ENCODE peak calls at places on chromosomes 6 and 20, in five cellular contexts. N, A, S, X and O are unnamed samples.
A peak's percentile ranks its signal among the peaks of the same experiment; 100 is the strongest.

GRCh38 chr6:128409003-128409402 is 111.4 kb downstream of the PTPRK start:
- DNase-seq in N (no peak), A (no peak), S (no peak), X (no peak), O (no peak)

GRCh38 chr20:51884561-51884960 is 82.2 kb upstream of the SALL4 start:
- DNase-seq in N (no peak), A (no peak), S (peak; percentile 56), X (no peak), O (no peak)

GRCh38 chr6:373773-374724 is 17.5 kb upstream of the IRF4 start:
- DNase-seq in N (no peak), A (no peak), S (peak; percentile 28), X (no peak), O (no peak)

GRCh38 chr6:29953001-29953436 is 10.7 kb downstream of the HLA-A start:
- DNase-seq in N (no peak), A (no peak), S (peak; percentile 67), X (peak; percentile 91), O (no peak)

GRCh38 chr6:170160031-170160627 is 130.7 kb downstream of the DLL1 start:
- DNase-seq in N (no peak), A (peak; percentile 58), S (no peak), X (no peak), O (no peak)

GRCh38 chr6:53544050-53544499 is 826 bp downstream of the GCLC start:
- DNase-seq in N (peak; percentile 27), A (no peak), S (peak; percentile 49), X (peak; percentile 60), O (no peak)

GRCh38 chr20:62875419-62876355 is 14.1 kb upstream of the TCFL5 start:
- DNase-seq in N (peak; percentile 14), A (no peak), S (peak; percentile 93), X (peak; percentile 69), O (no peak)

GRCh38 chr20:21613512-21613911 is 92.0 kb upstream of the PAX1 start:
- DNase-seq in N (no peak), A (no peak), S (peak; percentile 4), X (peak; percentile 8), O (peak; percentile 9)

GRCh38 chr6:24537771-24538385 is 43.1 kb downstream of the ALDH5A1 start:
- DNase-seq in N (no peak), A (no peak), S (peak; percentile 22), X (peak; percentile 31), O (no peak)

GRCh38 chr6:130863415-130864230 is 36.4 kb downstream of the SMLR1 start:
- DNase-seq in N (no peak), A (no peak), S (no peak), X (no peak), O (no peak)

GRCh38 chr20:39004508-39004907 is 42.4 kb downstream of the DHX35 start:
- DNase-seq in N (no peak), A (no peak), S (no peak), X (peak; percentile 73), O (no peak)

GRCh38 chr6:69802995-69803394 is 6.2 kb upstream of the LMBRD1 start:
- DNase-seq in N (no peak), A (no peak), S (no peak), X (no peak), O (no peak)

GRCh38 chr20:53774487-53775203 is 181.0 kb upstream of the ZNF217 start:
- DNase-seq in N (no peak), A (no peak), S (peak; percentile 95), X (peak; percentile 92), O (no peak)

GRCh38 chr20:59802471-59803221 is 130.8 kb downstream of the SYCP2 start:
- DNase-seq in N (no peak), A (no peak), S (no peak), X (no peak), O (no peak)

GRCh38 chr20:63641146-63641791 is 12.0 kb downstream of the STMN3 start:
- DNase-seq in N (no peak), A (no peak), S (no peak), X (peak; percentile 29), O (no peak)

GRCh38 chr20:47099749-47100515 is 205.3 kb downstream of the EYA2 start:
- DNase-seq in N (no peak), A (no peak), S (peak; percentile 56), X (no peak), O (no peak)

GRCh38 chr20:62921119-62921687 is 5.1 kb downstream of the DIDO1 start:
- DNase-seq in N (peak; percentile 65), A (peak; percentile 70), S (peak; percentile 85), X (peak; percentile 68), O (peak; percentile 57)

GRCh38 chr20:24389686-24390085 is 79.7 kb upstream of the SYNDIG1 start:
- DNase-seq in N (no peak), A (no peak), S (no peak), X (no peak), O (peak; percentile 96)

GRCh38 chr20:52601295-52601971 is 370.7 kb upstream of the TSHZ2 start:
- DNase-seq in N (no peak), A (no peak), S (no peak), X (no peak), O (no peak)

GRCh38 chr6:63245420-63245819 is 34.2 kb downstream of the FKBP1C start:
- DNase-seq in N (no peak), A (no peak), S (no peak), X (no peak), O (no peak)

GRCh38 chr6:124551711-124552233 is 410.5 kb upstream of the RNF217 start:
- DNase-seq in N (no peak), A (no peak), S (no peak), X (no peak), O (no peak)

GRCh38 chr6:116267879-116268588 is 11.7 kb downstream of the TSPYL1 start:
- DNase-seq in N (no peak), A (no peak), S (peak; percentile 38), X (no peak), O (no peak)

GRCh38 chr6:115717062-115717461 is 343.6 kb downstream of the FRK start:
- DNase-seq in N (no peak), A (no peak), S (no peak), X (no peak), O (no peak)

GRCh38 chr20:49868538-49868937 is 46.8 kb downstream of the SPATA2 start:
- DNase-seq in N (no peak), A (no peak), S (no peak), X (no peak), O (no peak)

GRCh38 chr6:32847795-32848194 is 3.9 kb upstream of the PSMB8 start:
- DNase-seq in N (no peak), A (no peak), S (no peak), X (no peak), O (no peak)
- H3K4me2 ChIP-seq in N (no peak overlapping the region), A (no peak overlapping the region), S (no peak overlapping the region), X (no peak overlapping the region), O (no peak overlapping the region)

GRCh38 chr20:41142914-41143313 is 5.6 kb downstream of the PLCG1 start:
- DNase-seq in N (no peak), A (peak; percentile 64), S (no peak), X (no peak), O (peak; percentile 68)

GRCh38 chr20:41142241-41142640 is 4.9 kb downstream of the PLCG1 start:
- DNase-seq in N (no peak), A (no peak), S (no peak), X (no peak), O (peak; percentile 40)

GRCh38 chr20:41143354-41143753 is 6.0 kb downstream of the PLCG1 start:
- DNase-seq in N (no peak), A (no peak), S (no peak), X (no peak), O (no peak)

GRCh38 chr20:41145821-41146620 is 8.7 kb downstream of the PLCG1 start:
- DNase-seq in N (no peak), A (no peak), S (peak; percentile 20), X (no peak), O (no peak)

DNA sequence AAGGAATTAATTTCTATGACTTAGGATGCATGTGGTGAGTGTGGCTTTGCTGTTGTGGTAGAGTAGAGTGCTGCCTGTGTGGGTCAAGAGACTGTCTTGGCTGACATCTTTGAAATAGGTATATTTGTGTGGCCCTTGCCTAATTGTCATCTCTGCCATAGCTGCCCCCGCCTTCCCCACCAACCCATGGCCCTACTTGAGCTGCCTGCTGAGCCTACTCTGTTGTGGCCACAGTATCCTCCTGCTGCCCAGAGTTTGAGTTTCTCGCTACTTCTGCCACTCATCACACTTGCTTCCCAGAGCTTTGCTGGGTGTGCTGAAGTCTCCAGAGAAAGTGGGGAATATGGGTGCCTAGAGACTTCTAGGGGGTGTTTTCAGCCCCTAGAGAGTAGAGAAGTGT is 8.0 kb downstream of the PLCG1 start:
- DNase-seq in N (no peak), A (no peak), S (no peak), X (no peak), O (no peak)
- H3K4me2 ChIP-seq in N (no peak overlapping the region), A (no peak overlapping the region), S (no peak overlapping the region), X (no peak overlapping the region), O (no peak overlapping the region)

GRCh38 chr6:153702671-153703070 is 336.4 kb upstream of the OPRM1 start:
- DNase-seq in N (no peak), A (no peak), S (peak; percentile 4), X (no peak), O (no peak)

GRCh38 chr6:153698637-153699036 is 340.4 kb upstream of the OPRM1 start:
- DNase-seq in N (no peak), A (no peak), S (no peak), X (no peak), O (no peak)

DNA sequence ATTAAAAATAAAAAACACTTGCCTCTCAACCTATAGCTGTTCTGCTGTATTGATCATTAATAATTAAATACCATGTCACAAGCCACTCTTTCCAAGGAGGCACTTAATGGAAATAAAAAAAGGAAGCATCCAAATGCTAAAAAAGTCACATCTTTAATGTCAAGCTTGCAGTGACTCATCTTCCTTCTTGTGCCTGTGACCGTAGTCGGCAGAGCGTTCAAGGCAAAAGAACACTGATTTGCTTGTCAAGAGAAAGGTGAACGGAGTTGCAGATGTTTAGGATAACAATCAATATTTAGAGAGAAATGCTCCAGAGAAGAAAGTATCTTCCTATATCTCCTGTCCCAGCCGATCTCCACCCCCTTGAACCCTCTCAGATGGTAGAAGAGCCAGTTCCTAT is 341.0 kb upstream of the OPRM1 start:
- DNase-seq in N (no peak), A (no peak), S (no peak), X (no peak), O (no peak)
- H3K4me2 ChIP-seq in N (no peak overlapping the region), A (no peak overlapping the region), S (no peak overlapping the region), X (no peak overlapping the region), O (no peak overlapping the region)

GRCh38 chr6:105561501-105561900 is 158.6 kb upstream of the PREP start:
- DNase-seq in N (no peak), A (no peak), S (no peak), X (peak; percentile 46), O (no peak)

GRCh38 chr6:105566503-105566902 is 163.6 kb upstream of the PREP start:
- DNase-seq in N (no peak), A (no peak), S (no peak), X (no peak), O (no peak)

GRCh38 chr6:105562027-105562426 is 159.1 kb upstream of the PREP start:
- DNase-seq in N (no peak), A (no peak), S (no peak), X (no peak), O (no peak)

GRCh38 chr6:105564503-105564902 is 161.6 kb upstream of the PREP start:
- DNase-seq in N (no peak), A (no peak), S (no peak), X (no peak), O (no peak)

DNA sequence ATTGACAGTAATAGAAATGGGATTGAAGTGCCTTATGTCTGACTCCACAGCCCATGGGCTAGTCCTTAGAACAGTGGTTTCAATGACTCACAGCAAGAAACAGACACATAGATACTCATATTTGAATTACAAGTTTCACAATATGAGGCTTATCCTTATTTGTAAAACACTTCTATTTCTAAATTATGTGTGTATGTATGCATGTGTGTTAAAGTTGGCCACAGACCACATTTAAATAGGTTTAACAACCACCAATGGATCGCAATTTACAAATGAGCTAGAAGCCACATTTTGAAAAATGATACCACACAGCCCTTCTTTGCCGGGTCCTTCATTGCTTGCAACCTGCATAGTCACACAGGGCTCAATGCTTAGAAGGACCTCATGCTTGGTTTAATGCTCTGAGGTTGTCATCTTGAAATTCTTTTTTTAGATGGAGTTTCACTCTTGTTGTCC is 157.8 kb upstream of the PREP start:
- DNase-seq in N (no peak), A (no peak), S (peak; percentile 86), X (peak; percentile 90), O (no peak)
- H3K4me2 ChIP-seq in N (no peak overlapping the region), A (no peak overlapping the region), S (no peak overlapping the region), X (no peak overlapping the region), O (no peak overlapping the region)